ENCODE peak calls at places on chromosomes 12 and 14, in eight cellular contexts. One of them, this sample, is unnamed.

GRCh38 chr14:92568621-92569479 is 55.3 kb downstream of the RIN3 start:
- DNase-seq in mucosa of descending colon: no peak
- DNase-seq in MM.1S: peak; percentile 76
- DNase-seq in endothelial cell of umbilical vein: no peak
- DNase-seq in thoracic aorta: no peak
- DNase-seq in ovary: no peak
- DNase-seq in IMR-90: no peak
- DNase-seq in tibial nerve: no peak
- DNase-seq in this sample: no peak

GRCh38 chr12:114403044-114403689 is 2.8 kb downstream of the TBX5 start:
- DNase-seq in mucosa of descending colon: no peak
- DNase-seq in MM.1S: no peak
- DNase-seq in endothelial cell of umbilical vein: no peak
- DNase-seq in thoracic aorta: no peak
- DNase-seq in ovary: no peak
- DNase-seq in IMR-90: peak; percentile 69
- DNase-seq in tibial nerve: no peak
- DNase-seq in this sample: no peak

GRCh38 chr12:28222959-28223662 is 32.9 kb downstream of the CCDC91 start:
- DNase-seq in mucosa of descending colon: no peak
- DNase-seq in MM.1S: peak; percentile 72
- DNase-seq in endothelial cell of umbilical vein: no peak
- DNase-seq in thoracic aorta: no peak
- DNase-seq in ovary: no peak
- DNase-seq in IMR-90: no peak
- DNase-seq in tibial nerve: no peak
- DNase-seq in this sample: no peak

GRCh38 chr12:67981236-67982164 is 7.7 kb upstream of the IFNG-AS1 start:
- DNase-seq in mucosa of descending colon: no peak
- DNase-seq in MM.1S: no peak
- DNase-seq in endothelial cell of umbilical vein: no peak
- DNase-seq in thoracic aorta: no peak
- DNase-seq in ovary: no peak
- DNase-seq in IMR-90: peak; percentile 89
- DNase-seq in tibial nerve: no peak
- DNase-seq in this sample: peak; percentile 71

GRCh38 chr12:115941362-115941761 is 336.1 kb downstream of the MED13L start:
- DNase-seq in mucosa of descending colon: no peak
- DNase-seq in MM.1S: no peak
- DNase-seq in endothelial cell of umbilical vein: no peak
- DNase-seq in thoracic aorta: no peak
- DNase-seq in ovary: no peak
- DNase-seq in IMR-90: peak; percentile 64
- DNase-seq in tibial nerve: no peak
- DNase-seq in this sample: peak; percentile 37

GRCh38 chr12:100499416-100499815 is 25.8 kb downstream of the NR1H4 start:
- DNase-seq in mucosa of descending colon: no peak
- DNase-seq in MM.1S: no peak
- DNase-seq in endothelial cell of umbilical vein: no peak
- DNase-seq in thoracic aorta: no peak
- DNase-seq in ovary: no peak
- DNase-seq in IMR-90: no peak
- DNase-seq in tibial nerve: no peak
- DNase-seq in this sample: no peak

GRCh38 chr14:98711453-98711852 is 560.5 kb downstream of the BCL11B start:
- DNase-seq in mucosa of descending colon: no peak
- DNase-seq in MM.1S: no peak
- DNase-seq in endothelial cell of umbilical vein: no peak
- DNase-seq in thoracic aorta: no peak
- DNase-seq in ovary: no peak
- DNase-seq in IMR-90: no peak
- DNase-seq in tibial nerve: no peak
- DNase-seq in this sample: no peak

GRCh38 chr14:68181395-68182326 is 362.1 kb downstream of the RAD51B start:
- DNase-seq in mucosa of descending colon: no peak
- DNase-seq in MM.1S: no peak
- DNase-seq in endothelial cell of umbilical vein: peak; percentile 79
- DNase-seq in thoracic aorta: no peak
- DNase-seq in ovary: no peak
- DNase-seq in IMR-90: peak; percentile 38
- DNase-seq in tibial nerve: no peak
- DNase-seq in this sample: peak; percentile 50

GRCh38 chr14:51298895-51299294 is 58.8 kb downstream of the TMX1 start:
- DNase-seq in mucosa of descending colon: no peak
- DNase-seq in MM.1S: peak; percentile 51
- DNase-seq in endothelial cell of umbilical vein: no peak
- DNase-seq in thoracic aorta: no peak
- DNase-seq in ovary: no peak
- DNase-seq in IMR-90: peak; percentile 53
- DNase-seq in tibial nerve: no peak
- DNase-seq in this sample: peak; percentile 22

GRCh38 chr12:106195638-106196037 is 52.2 kb downstream of the CKAP4 start:
- DNase-seq in mucosa of descending colon: peak; percentile 54
- DNase-seq in MM.1S: no peak
- DNase-seq in endothelial cell of umbilical vein: no peak
- DNase-seq in thoracic aorta: peak; percentile 28
- DNase-seq in ovary: peak; percentile 66
- DNase-seq in IMR-90: peak; percentile 10
- DNase-seq in tibial nerve: peak; percentile 81
- DNase-seq in this sample: peak; percentile 89

GRCh38 chr14:94601961-94602391 is 10.2 kb upstream of the SERPINA3 start:
- DNase-seq in mucosa of descending colon: peak; percentile 63
- DNase-seq in MM.1S: no peak
- DNase-seq in endothelial cell of umbilical vein: peak; percentile 51
- DNase-seq in thoracic aorta: peak; percentile 43
- DNase-seq in ovary: peak; percentile 83
- DNase-seq in IMR-90: peak; percentile 89
- DNase-seq in tibial nerve: peak; percentile 82
- DNase-seq in this sample: peak; percentile 98

GRCh38 chr14:101194356-101195308 is 291.1 kb upstream of the RTL1 start:
- DNase-seq in mucosa of descending colon: no peak
- DNase-seq in MM.1S: no peak
- DNase-seq in endothelial cell of umbilical vein: no peak
- DNase-seq in thoracic aorta: no peak
- DNase-seq in ovary: peak; percentile 25
- DNase-seq in IMR-90: no peak
- DNase-seq in tibial nerve: no peak
- DNase-seq in this sample: no peak

GRCh38 chr14:54617467-54617866 is 50.5 kb downstream of the SAMD4A start:
- DNase-seq in mucosa of descending colon: no peak
- DNase-seq in MM.1S: no peak
- DNase-seq in endothelial cell of umbilical vein: no peak
- DNase-seq in thoracic aorta: no peak
- DNase-seq in ovary: no peak
- DNase-seq in IMR-90: peak; percentile 50
- DNase-seq in tibial nerve: no peak
- DNase-seq in this sample: peak; percentile 42

GRCh38 chr14:32998433-32998832 is 59.8 kb downstream of the NPAS3 start:
- DNase-seq in mucosa of descending colon: no peak
- DNase-seq in MM.1S: no peak
- DNase-seq in endothelial cell of umbilical vein: peak; percentile 21
- DNase-seq in thoracic aorta: no peak
- DNase-seq in ovary: no peak
- DNase-seq in IMR-90: peak; percentile 9
- DNase-seq in tibial nerve: no peak
- DNase-seq in this sample: peak; percentile 35

GRCh38 chr12:23611320-23611719 is 338.1 kb downstream of the SOX5 start:
- DNase-seq in mucosa of descending colon: no peak
- DNase-seq in MM.1S: no peak
- DNase-seq in endothelial cell of umbilical vein: peak; percentile 32
- DNase-seq in thoracic aorta: no peak
- DNase-seq in ovary: no peak
- DNase-seq in IMR-90: peak; percentile 40
- DNase-seq in tibial nerve: no peak
- DNase-seq in this sample: peak; percentile 33

GRCh38 chr14:104290756-104291122 is 152.4 kb downstream of the KIF26A start:
- DNase-seq in mucosa of descending colon: peak; percentile 28
- DNase-seq in MM.1S: no peak
- DNase-seq in endothelial cell of umbilical vein: no peak
- DNase-seq in thoracic aorta: no peak
- DNase-seq in ovary: peak; percentile 32
- DNase-seq in IMR-90: no peak
- DNase-seq in tibial nerve: no peak
- DNase-seq in this sample: no peak

GRCh38 chr12:77058740-77059139 is 6.6 kb downstream of the E2F7 start:
- DNase-seq in mucosa of descending colon: no peak
- DNase-seq in MM.1S: no peak
- DNase-seq in endothelial cell of umbilical vein: no peak
- DNase-seq in thoracic aorta: no peak
- DNase-seq in ovary: no peak
- DNase-seq in IMR-90: peak; percentile 26
- DNase-seq in tibial nerve: no peak
- DNase-seq in this sample: peak; percentile 33

GRCh38 chr14:80387563-80387981 is 176.3 kb upstream of the DIO2 start:
- DNase-seq in mucosa of descending colon: no peak
- DNase-seq in MM.1S: no peak
- DNase-seq in endothelial cell of umbilical vein: no peak
- DNase-seq in thoracic aorta: no peak
- DNase-seq in ovary: no peak
- DNase-seq in IMR-90: no peak
- DNase-seq in tibial nerve: peak; percentile 19
- DNase-seq in this sample: peak; percentile 38

GRCh38 chr14:85534435-85534834 is 4.5 kb downstream of the FLRT2 start:
- DNase-seq in mucosa of descending colon: no peak
- DNase-seq in MM.1S: no peak
- DNase-seq in endothelial cell of umbilical vein: peak; percentile 41
- DNase-seq in thoracic aorta: no peak
- DNase-seq in ovary: peak; percentile 52
- DNase-seq in IMR-90: peak; percentile 24
- DNase-seq in tibial nerve: no peak
- DNase-seq in this sample: no peak
- H3K4me3 ChIP-seq in mucosa of descending colon: no peak overlapping the region
- H3K4me3 ChIP-seq in MM.1S: no peak overlapping the region
- H3K4me3 ChIP-seq in endothelial cell of umbilical vein: peak overlapping the region; percentile 93
- H3K4me3 ChIP-seq in thoracic aorta: peak overlapping the region; percentile 77
- H3K4me3 ChIP-seq in ovary: peak overlapping the region; percentile 70
- H3K4me3 ChIP-seq in IMR-90: peak overlapping the region; percentile 67
- H3K4me3 ChIP-seq in tibial nerve: peak overlapping the region; percentile 51
- H3K4me3 ChIP-seq in this sample: peak overlapping the region; percentile 92

GRCh38 chr12:84913151-84913550 is 552 bp upstream of the SLC6A15 start:
- DNase-seq in mucosa of descending colon: no peak
- DNase-seq in MM.1S: no peak
- DNase-seq in endothelial cell of umbilical vein: no peak
- DNase-seq in thoracic aorta: no peak
- DNase-seq in ovary: no peak
- DNase-seq in IMR-90: no peak
- DNase-seq in tibial nerve: no peak
- DNase-seq in this sample: peak; percentile 45

GRCh38 chr12:84911331-84912190 is 1.0 kb downstream of the SLC6A15 start:
- DNase-seq in mucosa of descending colon: peak; percentile 49
- DNase-seq in MM.1S: peak; percentile 48
- DNase-seq in endothelial cell of umbilical vein: peak; percentile 58
- DNase-seq in thoracic aorta: no peak
- DNase-seq in ovary: no peak
- DNase-seq in IMR-90: peak; percentile 56
- DNase-seq in tibial nerve: peak; percentile 30
- DNase-seq in this sample: peak; percentile 83

GRCh38 chr12:84910549-84911241 is 1.9 kb downstream of the SLC6A15 start:
- DNase-seq in mucosa of descending colon: no peak
- DNase-seq in MM.1S: no peak
- DNase-seq in endothelial cell of umbilical vein: no peak
- DNase-seq in thoracic aorta: no peak
- DNase-seq in ovary: no peak
- DNase-seq in IMR-90: no peak
- DNase-seq in tibial nerve: no peak
- DNase-seq in this sample: peak; percentile 56

GRCh38 chr12:84912191-84913142 is at the start of gene SLC6A15:
- DNase-seq in mucosa of descending colon: peak; percentile 52
- DNase-seq in MM.1S: peak; percentile 79
- DNase-seq in endothelial cell of umbilical vein: peak; percentile 27
- DNase-seq in thoracic aorta: no peak
- DNase-seq in ovary: no peak
- DNase-seq in IMR-90: peak; percentile 46
- DNase-seq in tibial nerve: no peak
- DNase-seq in this sample: peak; percentile 86
- TF ChIP-seq CTCF in mucosa of descending colon: no peak
- TF ChIP-seq CTCF in MM.1S: peak; percentile 25
- TF ChIP-seq CTCF in endothelial cell of umbilical vein: peak; percentile 42
- TF ChIP-seq CTCF in thoracic aorta: no peak
- TF ChIP-seq CTCF in ovary: no peak
- TF ChIP-seq CTCF in IMR-90: peak; percentile 31
- TF ChIP-seq CTCF in tibial nerve: peak; percentile 42
- TF ChIP-seq CTCF in this sample: peak; percentile 76

DNA sequence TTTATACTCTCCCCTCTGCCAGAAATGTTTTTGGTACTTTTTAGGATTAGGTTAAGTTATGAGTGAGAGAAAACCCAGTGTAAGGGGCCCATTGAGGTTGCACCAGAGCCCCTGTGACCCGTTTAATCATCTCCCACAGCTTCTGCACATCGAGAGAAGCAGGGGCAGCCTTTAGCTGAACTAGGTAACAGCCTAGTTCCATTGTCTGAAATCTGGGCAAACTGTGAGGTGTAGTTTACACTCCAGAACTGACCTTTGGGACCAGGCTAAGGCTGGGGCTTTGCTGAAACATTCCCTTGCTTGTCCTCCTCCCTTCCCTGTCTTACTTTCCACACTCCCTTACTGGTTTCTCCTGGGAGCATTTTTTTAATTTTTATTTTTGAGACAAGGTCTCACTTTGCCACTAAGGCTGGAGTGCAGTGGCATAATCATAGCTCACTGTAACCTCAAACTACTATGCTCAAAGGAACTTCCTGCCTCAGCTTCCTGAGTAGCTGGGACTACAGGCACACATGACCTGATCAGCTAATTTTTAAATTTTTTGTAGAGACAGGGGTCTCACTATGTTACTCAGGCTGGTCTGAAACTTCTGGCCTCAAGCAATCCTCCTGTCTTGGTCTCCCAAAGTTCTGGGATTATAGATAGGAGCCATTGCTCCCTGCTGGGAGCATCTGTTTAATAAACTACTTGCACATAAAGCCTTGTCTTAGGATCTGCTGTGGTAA is 25.9 kb upstream of the DHRS2 start:
- DNase-seq in mucosa of descending colon: no peak
- DNase-seq in MM.1S: no peak
- DNase-seq in endothelial cell of umbilical vein: no peak
- DNase-seq in thoracic aorta: no peak
- DNase-seq in ovary: no peak
- DNase-seq in IMR-90: no peak
- DNase-seq in tibial nerve: no peak
- DNase-seq in this sample: no peak
- H3K4me3 ChIP-seq in mucosa of descending colon: no peak overlapping the region
- H3K4me3 ChIP-seq in MM.1S: no peak overlapping the region
- H3K4me3 ChIP-seq in endothelial cell of umbilical vein: no peak overlapping the region
- H3K4me3 ChIP-seq in thoracic aorta: no peak overlapping the region
- H3K4me3 ChIP-seq in ovary: no peak overlapping the region
- H3K4me3 ChIP-seq in IMR-90: no peak overlapping the region
- H3K4me3 ChIP-seq in tibial nerve: no peak overlapping the region
- H3K4me3 ChIP-seq in this sample: no peak overlapping the region

DNA sequence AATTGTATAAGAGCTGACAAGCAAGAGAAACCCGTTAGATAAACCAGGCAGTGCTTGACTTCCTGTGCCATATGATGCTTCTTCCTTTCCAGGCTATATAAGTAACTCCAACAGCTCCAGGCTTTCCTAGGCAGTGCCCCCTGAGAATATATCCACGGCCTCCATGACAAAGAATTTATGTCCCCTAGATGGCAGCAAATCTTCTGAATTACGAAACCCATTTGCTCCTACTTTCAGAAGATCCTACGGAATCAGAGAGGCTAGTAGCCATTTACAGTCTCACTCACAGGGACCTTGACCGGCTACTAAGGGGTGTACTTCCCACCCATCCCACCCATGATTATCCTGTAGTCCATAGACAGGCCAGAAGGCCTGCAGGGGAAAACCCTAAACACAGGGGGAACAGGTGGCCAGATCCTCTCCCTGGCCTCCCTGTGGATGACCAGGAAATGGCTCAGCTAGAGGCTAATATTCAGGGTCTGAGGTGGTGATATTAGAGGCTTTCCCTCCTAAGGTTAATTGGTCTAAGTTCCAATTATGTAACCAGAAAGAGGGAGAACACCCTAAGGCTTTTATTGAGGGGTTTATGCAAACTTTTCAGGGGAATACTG is 77.2 kb upstream of the DCD start:
- DNase-seq in mucosa of descending colon: no peak
- DNase-seq in MM.1S: peak; percentile 55
- DNase-seq in endothelial cell of umbilical vein: peak; percentile 24
- DNase-seq in thoracic aorta: no peak
- DNase-seq in ovary: no peak
- DNase-seq in IMR-90: no peak
- DNase-seq in tibial nerve: no peak
- DNase-seq in this sample: peak; percentile 9
- TF ChIP-seq CTCF in mucosa of descending colon: no peak
- TF ChIP-seq CTCF in MM.1S: peak; percentile 47
- TF ChIP-seq CTCF in endothelial cell of umbilical vein: no peak
- TF ChIP-seq CTCF in thoracic aorta: no peak
- TF ChIP-seq CTCF in ovary: no peak
- TF ChIP-seq CTCF in IMR-90: peak; percentile 20
- TF ChIP-seq CTCF in tibial nerve: no peak
- TF ChIP-seq CTCF in this sample: peak; percentile 32